ENCODE peak calls at places on chromosomes 13 and 19, in ten cellular contexts. N, B, Q, W, K, S, H, U, R and F are unnamed samples.

GRCh38 chr13:29522044-29522685 is 73.3 kb downstream of the SLC7A1 start:
- DNase-seq in U (no peak), H (no peak), R (peak; percentile 61), S (peak; percentile 49), B (peak; percentile 48), K (no peak), Q (no peak), W (peak; percentile 51), N (no peak), F (no peak)

GRCh38 chr13:37446503-37446902 is 152.1 kb downstream of the POSTN start:
- DNase-seq in W (no peak), B (peak; percentile 2), K (no peak), S (no peak), Q (no peak), R (peak; percentile 93), N (no peak), H (peak; percentile 70), U (no peak), F (no peak)

GRCh38 chr13:75226092-75226491 is 255.9 kb downstream of the TBC1D4 start:
- DNase-seq in U (no peak), R (no peak), W (no peak), N (no peak), H (no peak), B (no peak), Q (no peak), S (no peak), K (peak; percentile 8), F (no peak)

GRCh38 chr13:97982286-97982685 is 28.8 kb downstream of the IPO5 start:
- DNase-seq in W (no peak), R (peak; percentile 48), S (no peak), H (no peak), K (no peak), U (no peak), B (no peak), N (no peak), Q (no peak), F (no peak)

GRCh38 chr19:1503089-1503924 is 9.5 kb downstream of the ADAMTSL5 start:
- DNase-seq in N (peak; percentile 82), Q (no peak), W (peak; percentile 49), U (peak; percentile 50), K (no peak), H (no peak), B (peak; percentile 44), R (peak; percentile 32), S (peak; percentile 62), F (no peak)

GRCh38 chr19:41753159-41753558 is 2.2 kb upstream of the CEACAM6 start:
- DNase-seq in K (peak; percentile 34), W (no peak), U (peak; percentile 65), H (no peak), Q (no peak), S (peak; percentile 50), N (peak; percentile 36), R (no peak), B (peak; percentile 64), F (no peak)

GRCh38 chr13:50523307-50523706 is 320.2 kb downstream of the DLEU7 start:
- DNase-seq in Q (no peak), R (no peak), K (no peak), N (no peak), S (no peak), U (no peak), W (no peak), H (no peak), B (no peak), F (no peak)

GRCh38 chr13:45859682-45860081 is 8.1 kb upstream of the SIAH3 start:
- DNase-seq in R (no peak), B (no peak), W (no peak), U (no peak), H (no peak), K (no peak), N (peak; percentile 29), S (no peak), Q (no peak), F (no peak)

GRCh38 chr19:18700501-18701249 is 17.2 kb downstream of the CRTC1 start:
- DNase-seq in K (no peak), S (peak; percentile 91), B (peak; percentile 92), N (peak; percentile 66), Q (no peak), R (peak; percentile 29), H (no peak), W (peak; percentile 70), U (no peak), F (peak; percentile 78)

GRCh38 chr13:47133024-47133445 is 236.2 kb upstream of the HTR2A start:
- DNase-seq in S (no peak), Q (no peak), W (no peak), H (no peak), B (no peak), U (no peak), R (no peak), K (no peak), N (no peak), F (no peak)

GRCh38 chr13:114203536-114203935 is 24.5 kb downstream of the CFAP97D2 start:
- DNase-seq in H (no peak), Q (no peak), B (no peak), N (no peak), S (no peak), W (no peak), K (no peak), U (no peak), R (no peak), F (no peak)

GRCh38 chr19:31312004-31312403 is 37.2 kb downstream of the TSHZ3 start:
- DNase-seq in H (peak; percentile 18), N (no peak), B (peak; percentile 59), S (no peak), Q (no peak), U (no peak), W (peak; percentile 64), R (peak; percentile 87), K (no peak), F (no peak)

GRCh38 chr19:1839658-1840540 is 8.4 kb downstream of the REXO1 start:
- DNase-seq in H (no peak), W (no peak), U (no peak), K (no peak), Q (no peak), R (no peak), B (no peak), N (no peak), S (no peak), F (no peak)

DNA sequence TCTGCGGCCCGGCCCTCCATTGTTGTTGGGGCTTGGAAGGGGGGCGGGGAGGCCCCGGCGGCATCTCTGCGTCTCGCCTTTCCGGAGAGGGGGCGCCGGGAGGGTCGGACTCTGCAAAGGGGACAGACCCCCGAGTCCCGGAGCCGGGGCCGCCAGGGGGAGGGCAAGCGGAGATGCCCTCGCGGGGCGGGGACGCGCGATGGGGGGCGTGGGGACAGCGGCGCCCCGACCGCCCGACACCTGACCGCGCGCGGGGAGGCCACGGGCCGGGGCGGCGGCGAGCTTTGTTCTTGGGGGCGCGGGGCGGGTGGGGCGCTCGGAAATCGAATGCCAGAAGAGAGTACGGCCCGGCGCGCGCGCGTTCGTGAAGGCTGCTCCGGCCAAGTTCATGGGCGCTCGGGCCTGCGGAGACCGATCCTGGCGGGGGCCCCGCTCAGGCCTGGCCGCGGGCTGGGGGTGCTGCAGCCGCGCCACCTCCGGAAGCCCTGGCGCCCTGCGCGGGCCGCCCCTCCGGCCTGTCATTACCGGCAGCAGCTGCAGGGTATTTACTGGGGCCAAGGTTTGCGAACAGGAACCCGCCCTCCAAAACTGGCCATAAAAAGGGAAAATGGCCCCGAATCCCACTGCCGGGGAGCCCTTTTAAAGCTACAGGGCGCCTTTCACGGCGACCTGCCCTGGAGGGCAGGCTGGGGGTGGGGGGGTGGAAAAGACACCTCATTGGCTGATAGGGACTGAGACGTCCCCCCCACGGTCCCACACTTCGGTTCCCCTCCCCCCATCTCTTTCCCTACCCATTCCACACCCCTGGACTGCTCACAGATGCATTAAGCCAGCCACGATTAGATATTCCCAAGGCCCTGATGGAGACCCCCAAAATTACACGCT is 11.1 kb upstream of the NANOS3 start:
- DNase-seq in B (no peak), N (peak; percentile 59), R (no peak), K (no peak), W (peak; percentile 42), S (peak; percentile 45), U (no peak), Q (peak; percentile 49), H (no peak), F (no peak)
- TF ChIP-seq CTCF in B (no peak), N (no peak), R (no peak), K (no peak), W (no peak), S (no peak), U (no peak), Q (peak; percentile 20), H (no peak), F (no peak)

GRCh38 chr19:7382694-7383093 is 34.0 kb downstream of the ARHGEF18 start:
- DNase-seq in U (no peak), Q (no peak), H (no peak), N (no peak), S (no peak), R (no peak), K (no peak), W (no peak), B (no peak), F (no peak)
- TF ChIP-seq CTCF in U (no peak), Q (peak; percentile 13), H (no peak), N (no peak), S (no peak), R (no peak), K (no peak), W (no peak), B (no peak), F (no peak)

GRCh38 chr19:17554968-17555479 is 425 bp upstream of the COLGALT1 start:
- DNase-seq in H (no peak), B (no peak), S (no peak), U (no peak), N (no peak), K (no peak), R (no peak), Q (no peak), W (no peak), F (no peak)

GRCh38 chr19:17556995-17557394 is 1.5 kb downstream of the COLGALT1 start:
- DNase-seq in U (no peak), H (no peak), W (no peak), R (no peak), Q (no peak), B (no peak), K (no peak), S (no peak), N (no peak), F (no peak)

GRCh38 chr19:17557461-17557860 is 2.0 kb downstream of the COLGALT1 start:
- DNase-seq in W (no peak), N (no peak), B (peak; percentile 59), K (no peak), R (no peak), U (no peak), S (peak; percentile 53), H (no peak), Q (no peak), F (no peak)

GRCh38 chr19:17555480-17555928 is at the start of gene COLGALT1:
- DNase-seq in B (peak; percentile 99), U (peak; percentile 94), W (peak; percentile 99), H (peak; percentile 84), R (peak; percentile 94), Q (peak; percentile 92), N (peak; percentile 100), K (peak; percentile 96), S (peak; percentile 99), F (peak; percentile 81)

GRCh38 chr19:17555929-17556813 is 722 bp downstream of the COLGALT1 start:
- DNase-seq in W (peak; percentile 53), Q (no peak), U (peak; percentile 71), S (peak; percentile 84), B (peak; percentile 74), N (peak; percentile 40), H (no peak), R (peak; percentile 44), K (no peak), F (no peak)
- TF ChIP-seq CTCF in W (no peak), Q (no peak), U (no peak), S (no peak), B (no peak), N (no peak), H (peak; percentile 11), R (no peak), K (no peak), F (no peak)

GRCh38 chr19:34359140-34359953 is 5.6 kb upstream of the GPI start:
- DNase-seq in S (peak; percentile 98), U (peak; percentile 100), N (peak; percentile 94), W (peak; percentile 94), Q (peak; percentile 97), B (peak; percentile 99), R (peak; percentile 96), K (peak; percentile 98), H (peak; percentile 95), F (peak; percentile 96)
- TF ChIP-seq CTCF in S (peak; percentile 29), U (peak; percentile 88), N (peak; percentile 28), W (no peak), Q (peak; percentile 71), B (peak; percentile 36), R (peak; percentile 53), K (peak; percentile 70), H (peak; percentile 59), F (peak; percentile 67)